ENCODE peak calls at places on chromosome 14, in five cellular contexts. Y is effector memory CD4-positive, alpha-beta T cell; W is A549; B is CD4-positive, CD25-positive, alpha-beta regulatory T cell; X is esophagus squamous epithelium. G is an unnamed sample. For H3K4me1, the result is how much of the 10 kb centered on the place peaks cover.

GRCh38 chr14:68682166-68683103 is 110.4 kb downstream of the ZFP36L1 start:
- DNase-seq in Y (no peak), W (peak), B (peak), X (no peak), G (peak)

GRCh38 chr14:92093320-92093719 is 13.1 kb downstream of the ATXN3 start:
- DNase-seq in Y (no peak), W (peak), B (peak), X (no peak), G (no peak)

GRCh38 chr14:20179880-20180279 is 10.8 kb upstream of the OR11G2 start:
- DNase-seq in Y (no peak), W (no peak), B (no peak), X (no peak), G (no peak)

GRCh38 chr14:91649930-91650329 is 82.0 kb downstream of the CATSPERB start:
- DNase-seq in Y (no peak), W (peak), B (peak), X (no peak), G (no peak)

GRCh38 chr14:70416322-70416716 is 571 bp downstream of the SYNJ2BP start:
- DNase-seq in Y (no peak), W (peak), B (no peak), X (no peak), G (no peak)

GRCh38 chr14:72583316-72584272 is 310.3 kb downstream of the DPF3 start:
- DNase-seq in Y (no peak), W (no peak), B (no peak), X (no peak), G (no peak)

GRCh38 chr14:27845241-27845850 is 921.2 kb upstream of the FOXG1 start:
- DNase-seq in Y (no peak), W (no peak), B (no peak), X (no peak), G (no peak)

GRCh38 chr14:61226015-61226654 is 55.0 kb downstream of the TMEM30B start:
- DNase-seq in Y (no peak), W (no peak), B (peak), X (no peak), G (no peak)

GRCh38 chr14:56580317-56580711 is 716 bp downstream of the TMEM260 start:
- DNase-seq in Y (no peak), W (no peak), B (no peak), X (no peak), G (no peak)

GRCh38 chr14:63179383-63179782 is 24.9 kb upstream of the RHOJ start:
- DNase-seq in Y (no peak), W (no peak), B (no peak), X (no peak), G (no peak)

GRCh38 chr14:63555572-63555971 is 12.4 kb upstream of the PPP2R5E start:
- DNase-seq in Y (no peak), W (no peak), B (no peak), X (no peak), G (no peak)

GRCh38 chr14:81331229-81332026 is 68.7 kb downstream of the STON2 start:
- DNase-seq in Y (no peak), W (no peak), B (no peak), X (no peak), G (no peak)

GRCh38 chr14:68506645-68507405 is 286.0 kb downstream of the ZFP36L1 start:
- DNase-seq in Y (no peak), W (no peak), B (peak), X (no peak), G (no peak)

GRCh38 chr14:99667821-99668220 is 16.3 kb upstream of the CYP46A1 start:
- DNase-seq in Y (no peak), W (no peak), B (no peak), X (no peak), G (no peak)

DNA sequence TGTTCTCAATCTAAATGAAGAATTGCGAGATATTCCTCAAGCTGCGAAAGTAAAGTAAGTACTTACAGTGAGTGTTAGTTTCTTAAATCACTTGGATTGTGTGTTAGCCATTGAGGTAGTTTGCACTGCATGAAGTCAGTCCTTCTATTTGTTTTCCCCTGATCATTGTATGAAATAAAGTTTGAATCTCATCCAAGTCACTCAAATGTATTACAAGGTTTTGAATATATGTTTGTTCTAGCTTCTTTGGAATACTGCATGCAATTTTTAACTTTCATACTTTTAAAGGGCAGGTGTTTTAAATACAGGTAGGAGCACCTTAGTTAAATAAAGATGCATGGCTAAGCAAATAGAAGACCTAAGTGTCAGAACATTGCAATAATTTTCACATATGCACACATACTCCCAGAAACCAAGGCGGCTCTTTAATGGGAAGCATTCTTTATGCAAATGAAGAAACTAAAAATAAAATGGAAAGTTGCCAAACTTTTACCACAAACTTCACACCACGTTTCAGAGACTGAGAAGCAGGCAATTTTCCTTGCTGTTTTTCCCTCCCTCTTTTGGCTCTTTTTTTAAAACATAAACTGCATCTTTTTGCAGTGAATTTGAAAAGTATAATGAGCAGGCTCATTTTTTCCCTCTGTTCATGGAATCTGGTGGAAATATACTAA is 105.6 kb downstream of the GPR135 start:
- DNase-seq in Y (no peak), W (no peak), B (no peak), X (no peak), G (no peak)
- H3K27ac ChIP-seq in Y (no peak), W (no peak), B (no peak), X (peak), G (peak)

GRCh38 chr14:36665887-36666415 is 4.3 kb downstream of the PAX9 start:
- DNase-seq in Y (no peak), W (no peak), B (no peak), X (no peak), G (no peak)
- H3K4me3 ChIP-seq in Y (no peak), W (no peak), B (no peak), X (peak), G (no peak)

GRCh38 chr14:44960646-44961045 is 1.1 kb downstream of the KLHL28 start:
- DNase-seq in Y (no peak), W (no peak), B (no peak), X (no peak), G (no peak)
- H3K4me1 ChIP-seq in Y (under half), W (under half), B (half or more), X (under half), G (under half)

GRCh38 chr14:105863296-105864108 is 337.1 kb downstream of the TMEM121 start:
- DNase-seq in Y (no peak), W (no peak), B (no peak), X (no peak), G (peak)
- H3K27ac ChIP-seq in Y (no peak), W (no peak), B (no peak), X (no peak), G (no peak)

GRCh38 chr14:100900837-100901390 is 2.6 kb downstream of the RTL1 start:
- DNase-seq in Y (no peak), W (peak), B (peak), X (no peak), G (no peak)
- H3K4me3 ChIP-seq in Y (no peak), W (no peak), B (no peak), X (no peak), G (no peak)

GRCh38 chr14:36270191-36270590 is 50.2 kb downstream of the MBIP start:
- DNase-seq in Y (no peak), W (no peak), B (no peak), X (no peak), G (no peak)
- H3K4me1 ChIP-seq in Y (under half), W (under half), B (under half), X (under half), G (under half)

GRCh38 chr14:77642407-77642806 is 26.0 kb upstream of the SPTLC2 start:
- DNase-seq in Y (no peak), W (no peak), B (no peak), X (no peak), G (no peak)

GRCh38 chr14:77641534-77642341 is 25.3 kb upstream of the SPTLC2 start:
- DNase-seq in Y (peak), W (peak), B (peak), X (no peak), G (peak)

GRCh38 chr14:77645520-77646230 is 29.2 kb upstream of the SPTLC2 start:
- DNase-seq in Y (no peak), W (no peak), B (no peak), X (no peak), G (no peak)

GRCh38 chr14:77638738-77639137 is 22.3 kb upstream of the SPTLC2 start:
- DNase-seq in Y (no peak), W (peak), B (no peak), X (no peak), G (no peak)

DNA sequence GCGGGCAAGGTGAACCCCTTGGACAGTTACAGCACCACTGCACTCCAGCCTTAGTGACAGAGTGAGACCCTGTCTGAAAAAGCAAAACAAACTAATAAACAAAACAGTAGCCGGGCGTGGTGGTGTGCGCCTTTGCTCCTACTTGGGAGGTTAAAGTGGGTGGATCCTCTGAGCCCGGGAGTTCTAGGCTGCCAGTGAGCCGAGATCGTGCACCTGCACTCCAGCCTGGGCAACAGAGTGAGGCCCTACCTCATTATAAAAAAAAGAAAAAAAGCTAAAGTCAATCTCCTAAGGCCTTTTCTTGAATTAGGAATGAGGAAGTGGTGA is 24.7 kb upstream of the SPTLC2 start:
- DNase-seq in Y (no peak), W (no peak), B (no peak), X (no peak), G (no peak)
- H3K27ac ChIP-seq in Y (no peak), W (no peak), B (no peak), X (peak), G (peak)

DNA sequence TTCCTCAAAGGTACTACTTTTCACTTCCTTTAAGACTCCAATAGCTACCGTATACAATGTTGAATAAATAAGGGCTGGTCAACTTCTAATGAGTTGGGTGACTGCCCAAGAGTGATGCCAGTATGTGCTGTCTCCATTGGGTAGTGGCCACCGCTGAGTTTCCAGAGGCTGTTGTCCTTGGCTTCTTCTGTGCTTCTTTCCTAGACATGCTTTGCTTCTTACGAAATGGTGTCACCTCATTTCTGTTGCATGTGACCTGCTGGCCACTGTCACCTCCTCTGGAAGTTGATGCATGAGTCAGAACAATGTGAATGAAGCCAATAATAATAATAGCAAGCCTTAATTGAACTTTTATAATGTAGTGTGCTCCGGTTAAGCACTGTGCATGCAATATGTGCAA is 7.5 kb upstream of the NID2 start:
- DNase-seq in Y (no peak), W (no peak), B (no peak), X (no peak), G (no peak)
- H3K4me3 ChIP-seq in Y (no peak), W (no peak), B (no peak), X (no peak), G (no peak)

G was measured in heart right ventricle.